ENCODE peak calls at places on chromosome 21, in six cellular contexts. F is HepG2, U is GM12891, A is H1, R is K562, J is GM12878. S is an unnamed sample.

GRCh38 chr21:42747267-42747701 is 93.9 kb downstream of the PDE9A start:
- DNase-seq in U (no peak), J (no peak), F (no peak), A (no peak), R (no peak), S (no peak)

GRCh38 chr21:29360799-29361765 is 62.4 kb downstream of the BACH1 start:
- DNase-seq in U (no peak), A (no peak), R (no peak), F (no peak), J (no peak), S (no peak)

GRCh38 chr21:35994605-35995004 is 65.7 kb downstream of the SETD4 start:
- DNase-seq in A (no peak), J (no peak), F (no peak), R (peak), U (no peak), S (no peak)

GRCh38 chr21:17552410-17552809 is 39.6 kb downstream of the CXADR start:
- DNase-seq in U (no peak), R (no peak), A (no peak), F (no peak), J (no peak), S (no peak)

GRCh38 chr21:37866027-37866426 is 50.2 kb downstream of the KCNJ6 start:
- DNase-seq in U (no peak), A (no peak), J (no peak), F (no peak), R (no peak), S (no peak)

GRCh38 chr21:41367598-41368360 is 6.0 kb downstream of the MX2 start:
- DNase-seq in F (no peak), R (no peak), J (peak), A (no peak), U (peak), S (peak)

GRCh38 chr21:28142692-28143091 is 850.0 kb downstream of the LTN1 start:
- DNase-seq in R (no peak), F (no peak), J (no peak), A (no peak), U (no peak), S (no peak)

GRCh38 chr21:31397515-31397926 is 53.5 kb upstream of the TIAM1 start:
- DNase-seq in R (no peak), J (no peak), U (no peak), A (no peak), F (no peak), S (no peak)

GRCh38 chr21:32909393-32909792 is 116.3 kb upstream of the OLIG2 start:
- DNase-seq in R (no peak), J (no peak), U (no peak), F (no peak), A (no peak), S (no peak)

GRCh38 chr21:41894922-41895557 is 15.9 kb upstream of the PRDM15 start:
- DNase-seq in U (no peak), J (no peak), R (peak), F (no peak), A (no peak), S (no peak)

GRCh38 chr21:38756746-38757145 is 49.0 kb upstream of the ETS2 start:
- DNase-seq in R (no peak), A (no peak), U (no peak), F (no peak), J (no peak), S (no peak)

GRCh38 chr21:41480086-41480690 is 27.8 kb downstream of the TMPRSS2 start:
- DNase-seq in R (no peak), A (no peak), J (no peak), F (no peak), U (no peak), S (no peak)

GRCh38 chr21:37073417-37074194 is 552 bp downstream of the TTC3 start:
- DNase-seq in R (peak), F (no peak), U (peak), J (no peak), A (no peak), S (no peak)

GRCh38 chr21:31873696-31874599 is 1.1 kb downstream of the HUNK start:
- DNase-seq in U (peak), J (no peak), A (no peak), R (peak), F (no peak), S (peak)

GRCh38 chr21:35974801-35975200 is 85.5 kb downstream of the SETD4 start:
- DNase-seq in J (no peak), F (peak), A (no peak), R (no peak), U (no peak), S (no peak)

GRCh38 chr21:30415993-30416392 is 9.7 kb downstream of the KRTAP13-3 start:
- DNase-seq in R (no peak), J (no peak), F (no peak), U (no peak), A (no peak), S (no peak)

GRCh38 chr21:36783612-36784383 is 84.9 kb downstream of the SIM2 start:
- DNase-seq in R (no peak), A (no peak), J (no peak), U (no peak), F (peak), S (no peak)

GRCh38 chr21:37076087-37076486 is 3.0 kb downstream of the TTC3 start:
- DNase-seq in U (no peak), R (no peak), J (no peak), A (no peak), F (no peak), S (no peak)

GRCh38 chr21:42414928-42415769 is 11.4 kb downstream of the UBASH3A start:
- DNase-seq in U (peak), A (no peak), F (no peak), R (peak), J (peak), S (peak)

GRCh38 chr21:41258617-41259016 is 58.0 kb upstream of the FAM3B start:
- DNase-seq in F (no peak), A (no peak), U (no peak), J (no peak), R (no peak), S (no peak)

GRCh38 chr21:37006521-37007291 is at the start of gene RIPPLY3:
- DNase-seq in J (no peak), A (no peak), F (no peak), R (no peak), U (peak), S (no peak)

GRCh38 chr21:35266546-35266945 is 217.4 kb upstream of the RUNX1 start:
- DNase-seq in U (no peak), R (no peak), J (no peak), F (no peak), A (no peak), S (no peak)

GRCh38 chr21:34548782-34549376 is 36.9 kb upstream of the KCNE1 start:
- DNase-seq in R (no peak), U (no peak), A (no peak), J (no peak), F (no peak), S (no peak)

GRCh38 chr21:18161841-18162240 is 82.8 kb upstream of the CHODL start:
- DNase-seq in R (no peak), J (no peak), A (no peak), U (no peak), F (no peak), S (no peak)

GRCh38 chr21:35106246-35106835 is 57.2 kb upstream of the RUNX1 start:
- DNase-seq in U (no peak), J (no peak), A (no peak), R (peak), F (no peak), S (no peak)

GRCh38 chr21:42151148-42152074 is 67.5 kb upstream of the ABCG1 start:
- DNase-seq in A (no peak), J (no peak), R (no peak), F (no peak), U (no peak), S (no peak)

DNA sequence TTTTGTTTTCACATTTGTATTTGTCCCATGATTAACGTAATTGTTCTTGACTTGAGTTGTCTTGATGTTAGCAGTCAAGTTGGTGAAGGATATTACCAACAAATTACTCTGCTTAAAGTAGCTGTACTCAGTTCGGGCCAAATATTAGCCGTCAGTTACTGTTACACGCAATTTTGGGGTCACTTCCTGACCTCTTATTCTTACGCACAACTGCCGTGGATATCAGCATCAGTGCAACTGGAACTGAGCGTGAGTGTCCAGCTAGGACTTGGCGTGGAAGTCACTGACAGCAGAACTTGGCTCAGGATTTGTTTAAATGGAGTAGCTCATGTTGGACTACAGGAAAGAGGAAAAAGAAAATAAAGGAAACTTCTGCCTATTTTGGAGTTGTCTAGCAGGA is 56.4 kb downstream of the ADAMTS1 start:
- DNase-seq in F (no peak), J (no peak), A (no peak), R (no peak), U (no peak), S (no peak)
- TF ChIP-seq TAF1 in F (no peak), J (no peak), A (no peak), R (no peak), U (no peak), S (no peak)

DNA sequence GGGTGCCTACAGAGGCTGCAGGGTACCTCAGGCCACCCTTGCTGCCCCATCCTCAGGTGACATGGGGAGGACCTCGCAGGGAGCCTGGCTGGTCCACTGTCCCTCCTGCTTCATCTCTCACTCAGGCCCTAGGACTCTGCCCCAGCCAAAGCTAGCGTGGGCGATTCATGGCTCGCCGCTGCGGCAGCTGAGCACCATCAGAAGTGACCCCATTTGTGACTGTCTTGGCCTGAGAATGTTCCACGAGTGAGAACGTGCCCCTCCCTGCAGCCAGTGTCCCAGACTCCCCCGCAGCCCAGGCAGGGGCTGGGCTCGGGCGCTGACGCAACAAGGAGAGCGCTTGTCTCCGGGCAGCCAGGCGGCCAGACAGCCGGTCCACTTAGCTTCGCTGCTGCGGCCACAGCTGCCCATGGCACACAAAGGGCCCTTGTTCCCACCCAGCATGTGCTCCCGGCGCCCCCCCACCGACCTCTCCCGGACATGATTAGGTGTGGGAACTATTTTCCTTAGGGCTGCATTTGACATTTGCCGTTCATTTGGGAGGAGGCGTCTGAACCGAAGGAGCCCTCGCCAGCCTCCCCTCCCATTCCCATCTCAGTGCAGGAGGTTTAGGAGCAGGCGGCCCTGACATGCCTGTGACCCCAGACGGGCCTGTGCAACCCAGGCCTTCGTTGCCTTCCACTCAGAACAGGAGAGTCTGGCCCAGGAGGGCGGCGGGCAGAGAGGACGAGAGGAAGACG is 19.3 kb upstream of the POFUT2 start:
- DNase-seq in A (no peak), F (peak), R (peak), U (no peak), J (no peak), S (no peak)
- TF ChIP-seq POLR2A in A (no peak), F (peak), R (no peak), U (no peak), J (no peak), S (no peak)

GRCh38 chr21:39852021-39852721 is 15.1 kb upstream of the PCP4 start:
- DNase-seq in R (no peak), U (no peak), J (no peak), F (no peak), A (no peak), S (no peak)

GRCh38 chr21:39849014-39849655 is 18.1 kb upstream of the PCP4 start:
- DNase-seq in A (no peak), J (no peak), R (no peak), F (no peak), U (no peak), S (no peak)

GRCh38 chr21:39851219-39851618 is 16.0 kb upstream of the PCP4 start:
- DNase-seq in R (no peak), F (no peak), A (no peak), J (no peak), U (no peak), S (no peak)

GRCh38 chr21:39847877-39848276 is 19.4 kb upstream of the PCP4 start:
- DNase-seq in A (no peak), R (no peak), F (no peak), U (no peak), J (no peak), S (no peak)

GRCh38 chr21:39850333-39850732 is 16.9 kb upstream of the PCP4 start:
- DNase-seq in F (no peak), R (no peak), U (no peak), A (no peak), J (no peak), S (no peak)
- TF ChIP-seq POLR2AphosphoS5 in F (no peak), R (no peak), U (no peak), A (no peak), J (no peak), S (no peak)

GRCh38 chr21:45525910-45526306 is 16.3 kb downstream of the SLC19A1 start:
- DNase-seq in A (no peak), U (no peak), J (no peak), R (no peak), F (no peak), S (no peak)
- TF ChIP-seq TAF1 in A (no peak), U (no peak), J (no peak), R (no peak), F (no peak), S (no peak)

GRCh38 chr21:43789276-43790052 is at the start of gene RRP1:
- DNase-seq in A (peak), F (peak), U (peak), R (peak), J (peak), S (peak)
- TF ChIP-seq POLR2A in A (peak), F (peak), U (peak), R (peak), J (peak), S (peak)

DNA sequence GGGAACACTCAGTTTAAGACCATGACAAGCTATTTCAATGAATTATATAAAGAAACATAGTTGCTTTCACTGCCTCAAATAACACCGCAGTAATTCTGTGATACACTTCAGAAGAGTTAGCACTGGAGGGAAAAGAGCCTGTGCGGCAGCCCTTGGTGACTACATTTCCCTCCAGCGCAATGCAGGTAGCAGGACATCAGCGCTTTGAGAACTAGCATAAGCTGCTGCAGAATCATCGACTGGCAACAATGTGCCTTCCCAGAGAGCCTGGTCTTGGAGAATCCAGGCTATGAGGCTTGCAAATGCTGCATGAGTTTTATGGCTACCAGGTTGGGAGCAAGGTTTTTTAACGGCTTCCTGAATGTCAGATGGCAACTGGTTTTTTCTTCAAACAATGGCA is 7.5 kb downstream of the NRIP1 start:
- DNase-seq in F (no peak), A (no peak), R (peak), J (no peak), U (no peak), S (no peak)
- TF ChIP-seq POLR2AphosphoS5 in F (no peak), A (no peak), R (no peak), J (no peak), U (no peak), S (no peak)

GRCh38 chr21:39911286-39911685 is 44.0 kb downstream of the PCP4 start:
- DNase-seq in R (no peak), A (no peak), F (no peak), U (no peak), J (no peak), S (no peak)
- TF ChIP-seq TAF1 in R (no peak), A (no peak), F (no peak), U (no peak), J (no peak), S (no peak)

S was measured in GM12892.